ENCODE peak calls at places on chromosome 6, in five cellular contexts. Z is CD8-positive, alpha-beta T cell; R is NCI-H146; W is HT1080; G is T follicular helper cell. S is an unnamed sample.

GRCh38 chr6:50239853-50240252 is 190.1 kb upstream of the DEFB112 start:
- DNase-seq in G (no peak), W (no peak), Z (no peak), R (no peak), S (no peak)

GRCh38 chr6:137058037-137058436 is 13.3 kb upstream of the IL20RA start:
- DNase-seq in R (no peak), G (no peak), W (no peak), Z (no peak), S (no peak)

GRCh38 chr6:33950891-33951889 is 147.4 kb upstream of the MLN start:
- DNase-seq in W (no peak), G (no peak), R (no peak), Z (no peak), S (no peak)

GRCh38 chr6:152094992-152095592 is 287.6 kb downstream of the ESR1 start:
- DNase-seq in W (peak), Z (no peak), G (no peak), R (no peak), S (no peak)

GRCh38 chr6:127391019-127391974 is 47.9 kb upstream of the ECHDC1 start:
- DNase-seq in R (no peak), W (no peak), G (no peak), Z (no peak), S (no peak)

GRCh38 chr6:82057846-82058554 is 189.5 kb downstream of the IBTK start:
- DNase-seq in G (no peak), R (peak), Z (no peak), W (peak), S (no peak)

GRCh38 chr6:43334466-43335095 is 26.0 kb upstream of the CRIP3 start:
- DNase-seq in Z (no peak), R (peak), W (peak), G (no peak), S (no peak)

GRCh38 chr6:28490191-28490890 is 25.3 kb downstream of the GPX6 start:
- DNase-seq in G (no peak), Z (no peak), W (no peak), R (no peak), S (no peak)

GRCh38 chr6:17103715-17104114 is 1.9 kb downstream of the STMND1 start:
- DNase-seq in R (no peak), W (no peak), Z (no peak), G (no peak), S (no peak)

GRCh38 chr6:14951704-14952103 is 294.2 kb upstream of the JARID2 start:
- DNase-seq in W (no peak), Z (no peak), G (no peak), R (no peak), S (no peak)

GRCh38 chr6:166567107-166567506 is 19.4 kb downstream of the RAMACL start:
- DNase-seq in R (no peak), G (no peak), Z (no peak), W (peak), S (no peak)

GRCh38 chr6:41940759-41941279 is 789 bp downstream of the CCND3 start:
- DNase-seq in G (peak), R (peak), Z (peak), W (peak), S (no peak)

GRCh38 chr6:166809721-166810120 is 146.6 kb downstream of the RNASET2 start:
- DNase-seq in Z (no peak), R (no peak), G (no peak), W (peak), S (no peak)

GRCh38 chr6:11810854-11811643 is 32.4 kb upstream of the ADTRP start:
- DNase-seq in Z (no peak), R (no peak), G (no peak), W (no peak), S (no peak)

GRCh38 chr6:111758608-111759293 is 114.5 kb downstream of the FYN start:
- DNase-seq in R (no peak), G (peak), W (no peak), Z (no peak), S (no peak)

GRCh38 chr6:35370799-35371493 is 28.6 kb downstream of the PPARD start:
- DNase-seq in Z (no peak), G (no peak), R (no peak), W (no peak), S (no peak)